ENCODE peak calls at places on chromosomes 5 and 9, in four cellular contexts. D is transverse colon, U is suprapubic skin, S is upper lobe of left lung. W is an unnamed sample.

GRCh38 chr5:169874626-169875025 is 105.7 kb downstream of the INSYN2B start:
- DNase-seq in U (no peak), S (no peak), D (no peak), W (no peak)

GRCh38 chr9:68690088-68690487 is 15.0 kb upstream of the PIP5K1B start:
- DNase-seq in S (peak; percentile 87), U (no peak), D (no peak), W (no peak)

GRCh38 chr9:135588886-135589595 is 27.5 kb downstream of the PAEP start:
- DNase-seq in D (no peak), S (no peak), U (peak; percentile 69), W (no peak)

GRCh38 chr5:158513490-158514301 is 586.0 kb downstream of the EBF1 start:
- DNase-seq in D (no peak), U (no peak), S (no peak), W (no peak)

GRCh38 chr9:99237356-99237755 is 15.3 kb downstream of the SEC61B start:
- DNase-seq in D (no peak), S (no peak), U (no peak), W (no peak)

GRCh38 chr5:126030698-126031097 is 392.5 kb upstream of the GRAMD2B start:
- DNase-seq in S (no peak), U (no peak), D (no peak), W (no peak)

GRCh38 chr5:176732306-176732705 is 78.1 kb upstream of the UNC5A start:
- DNase-seq in S (no peak), U (peak; percentile 74), D (no peak), W (no peak)

GRCh38 chr5:106020889-106021288 is 1649.8 kb downstream of the EFNA5 start:
- DNase-seq in U (no peak), D (no peak), S (no peak), W (no peak)

GRCh38 chr5:84113246-84114118 is 271.2 kb downstream of the EDIL3 start:
- DNase-seq in S (no peak), D (no peak), U (no peak), W (no peak)

GRCh38 chr9:136280535-136281315 is 23.2 kb downstream of the CCDC187 start:
- DNase-seq in D (no peak), S (no peak), U (no peak), W (no peak)

GRCh38 chr9:129430940-129431693 is 189.8 kb downstream of the C9orf50 start:
- DNase-seq in D (no peak), S (no peak), U (no peak), W (no peak)

GRCh38 chr5:72455477-72455876 is 51.7 kb downstream of the ZNF366 start:
- DNase-seq in D (no peak), S (no peak), U (no peak), W (no peak)

GRCh38 chr9:114771901-114772300 is 33.9 kb downstream of the TNFSF15 start:
- DNase-seq in U (no peak), S (no peak), D (no peak), W (no peak)

GRCh38 chr9:126985870-126986498 is 71.4 kb downstream of the RALGPS1 start:
- DNase-seq in D (peak; percentile 82), U (no peak), S (peak; percentile 60), W (no peak)

GRCh38 chr9:92147854-92148184 is 32.6 kb upstream of the SPTLC1 start:
- DNase-seq in S (no peak), U (no peak), D (no peak), W (no peak)

GRCh38 chr9:77952641-77953341 is 78.8 kb downstream of the GNAQ start:
- DNase-seq in D (no peak), S (peak; percentile 53), U (no peak), W (no peak)

GRCh38 chr5:180113660-180114303 is 42.2 kb upstream of the RNF130 start:
- DNase-seq in D (no peak), U (peak; percentile 56), S (no peak), W (no peak)

GRCh38 chr9:23582836-23583235 is 243.2 kb downstream of the ELAVL2 start:
- DNase-seq in S (no peak), D (no peak), U (no peak), W (no peak)

GRCh38 chr9:7067169-7067568 is 309.4 kb downstream of the KDM4C start:
- DNase-seq in D (no peak), U (no peak), S (no peak), W (no peak)

GRCh38 chr5:73796164-73797141 is 170.5 kb downstream of the ARHGEF28 start:
- DNase-seq in U (no peak), D (no peak), S (peak; percentile 56), W (peak; percentile 82)

GRCh38 chr5:73911761-73912393 is 285.9 kb downstream of the ARHGEF28 start:
- DNase-seq in D (no peak), S (no peak), U (no peak), W (no peak)

GRCh38 chr5:130476325-130476724 is 572.1 kb downstream of the CHSY3 start:
- DNase-seq in D (no peak), S (no peak), U (no peak), W (no peak)

GRCh38 chr5:138339086-138339456 is 1.0 kb downstream of the FAM53C start:
- DNase-seq in D (no peak), S (peak; percentile 31), U (no peak), W (no peak)

GRCh38 chr9:92728831-92729734 is 35.5 kb downstream of the BICD2 start:
- DNase-seq in S (peak; percentile 63), D (peak; percentile 52), U (peak; percentile 72), W (no peak)

GRCh38 chr5:173625686-173626500 is 9.4 kb upstream of the BOD1 start:
- DNase-seq in S (no peak), D (no peak), U (no peak), W (no peak)

GRCh38 chr5:77218263-77218662 is 7.8 kb downstream of the PDE8B start:
- DNase-seq in D (no peak), U (no peak), S (no peak), W (no peak)

GRCh38 chr5:41728281-41728680 is 141.9 kb downstream of the OXCT1 start:
- DNase-seq in D (no peak), S (no peak), U (no peak), W (no peak)

GRCh38 chr5:14420136-14420808 is 161.3 kb upstream of the OTULINL start:
- DNase-seq in S (no peak), U (no peak), D (no peak), W (no peak)

GRCh38 chr5:178111925-178112324 is 1.4 kb upstream of the N4BP3 start:
- DNase-seq in S (no peak), U (no peak), D (no peak), W (no peak)

GRCh38 chr5:172990776-172991175 is 7.2 kb downstream of the ATP6V0E1 start:
- DNase-seq in D (no peak), U (no peak), S (no peak), W (no peak)

GRCh38 chr5:137085206-137085605 is 413.9 kb downstream of the SPOCK1 start:
- DNase-seq in D (no peak), S (no peak), U (no peak), W (no peak)

GRCh38 chr5:157069949-157070348 is 11.0 kb upstream of the HAVCR1 start:
- DNase-seq in D (no peak), S (no peak), U (no peak), W (no peak)

GRCh38 chr5:90290648-90291047 is 118.9 kb downstream of the CETN3 start:
- DNase-seq in D (no peak), U (no peak), S (no peak), W (no peak)

GRCh38 chr9:124257070-124257864 is 482 bp upstream of the NEK6 start:
- DNase-seq in S (no peak), U (no peak), D (peak; percentile 10), W (no peak)

GRCh38 chr5:168291281-168291960 is at the start of gene WWC1:
- DNase-seq in U (no peak), D (peak; percentile 91), S (peak; percentile 92), W (no peak)
- TF ChIP-seq POLR2AphosphoS5 in U (no peak), D (peak; percentile 74), S (no peak), W (no peak)

DNA sequence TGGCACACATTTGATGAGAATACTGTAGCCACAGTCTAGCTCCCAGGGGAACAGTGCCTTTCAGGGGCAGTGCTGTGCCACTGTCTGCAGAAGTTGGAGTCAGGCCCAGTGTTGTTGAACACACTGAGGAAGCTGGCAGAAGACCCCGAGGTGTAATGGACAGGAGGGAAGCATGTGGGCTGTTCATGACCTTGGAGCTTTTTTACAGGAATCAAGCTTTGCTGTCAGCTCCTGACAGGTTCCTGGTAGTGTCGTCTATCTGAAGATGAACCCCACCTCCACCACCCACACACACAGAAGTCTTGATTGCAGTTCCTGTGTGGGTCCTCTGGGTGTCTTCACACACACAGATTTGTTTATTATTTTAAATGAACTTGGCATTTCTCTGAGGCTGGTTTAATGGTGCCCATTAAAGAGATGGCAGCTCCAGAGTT is 40.3 kb upstream of the TNFAIP8 start:
- DNase-seq in D (no peak), U (no peak), S (no peak), W (no peak)
- H3K4me1 ChIP-seq in D (no peaks in the 10 kb centered on the region), U (peaks cover 5% of the 10 kb centered on the region), S (peaks cover 6% of the 10 kb centered on the region), W (no peaks in the 10 kb centered on the region)

DNA sequence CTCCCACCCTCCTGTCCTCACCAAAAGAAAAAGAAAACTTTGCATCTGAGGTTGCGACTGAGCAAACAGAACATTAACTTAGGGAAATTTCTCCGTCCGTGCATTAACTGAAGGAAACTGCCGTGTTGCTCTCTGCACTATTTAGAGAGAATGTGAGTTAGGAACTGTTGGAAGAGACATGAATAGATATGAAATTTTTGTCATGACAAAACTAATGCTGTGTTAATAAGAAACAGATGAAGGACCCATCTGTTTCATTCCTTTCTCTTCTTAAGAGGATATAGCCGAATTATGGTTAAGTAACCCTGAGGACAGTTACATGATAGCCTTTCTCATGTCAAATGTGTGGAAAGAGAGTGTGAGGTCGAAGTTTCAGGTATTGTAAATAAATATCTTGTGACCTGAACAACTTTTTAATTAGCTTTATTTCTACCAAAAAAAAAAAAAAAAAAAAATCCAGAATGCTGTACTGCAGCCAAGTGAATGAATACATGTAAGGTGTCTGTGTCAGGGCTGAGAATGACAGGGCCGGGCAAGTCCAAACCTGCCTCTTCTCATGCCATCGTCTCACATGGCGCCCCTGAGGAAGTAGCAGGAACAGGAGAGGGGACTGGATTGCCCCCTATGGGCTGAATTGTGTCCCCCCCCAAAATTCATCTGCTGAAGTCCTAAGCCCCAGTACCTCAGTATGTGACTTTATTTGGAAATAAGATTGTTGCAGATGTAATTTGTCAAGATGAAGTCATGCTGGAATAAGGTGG is 35.6 kb upstream of the ANKRD33B start:
- DNase-seq in S (no peak), U (no peak), D (no peak), W (no peak)
- TF ChIP-seq POLR2AphosphoS5 in S (no peak), U (no peak), D (no peak), W (no peak)

GRCh38 chr9:134379774-134380431 is 53.6 kb downstream of the RXRA start:
- DNase-seq in D (no peak), U (no peak), S (no peak), W (no peak)
- H3K4me1 ChIP-seq in D (peaks cover 68% of the 10 kb centered on the region), U (peaks cover 100% of the 10 kb centered on the region), S (peaks cover 99% of the 10 kb centered on the region), W (peaks cover 61% of the 10 kb centered on the region)

GRCh38 chr9:120868676-120869359 is 8.2 kb downstream of the PHF19 start:
- DNase-seq in U (peak; percentile 99), D (peak; percentile 99), S (peak; percentile 100), W (no peak)
- TF ChIP-seq POLR2AphosphoS5 in U (peak; percentile 45), D (peak; percentile 46), S (peak; percentile 62), W (peak; percentile 46)

DNA sequence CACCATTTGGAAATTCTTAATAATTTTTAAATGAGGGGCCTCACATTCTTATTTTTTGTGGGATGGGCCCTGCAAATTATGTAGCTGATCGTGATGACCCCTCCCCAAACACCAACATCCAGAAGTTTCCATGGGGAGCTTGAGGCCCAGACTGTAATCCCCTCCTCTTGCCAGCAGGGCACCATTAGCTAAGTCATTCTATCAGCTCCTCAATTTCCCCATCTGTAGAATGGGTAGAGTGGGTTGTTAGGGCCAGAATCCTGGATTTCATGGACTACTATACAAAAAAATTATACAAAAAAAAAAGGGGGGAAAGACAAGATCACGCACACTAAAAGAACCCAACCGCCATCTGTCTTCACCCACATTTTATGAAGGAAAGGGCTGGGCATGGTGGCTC is 38.4 kb downstream of the SHB start:
- DNase-seq in U (no peak), D (no peak), S (no peak), W (no peak)
- H3K4me1 ChIP-seq in U (peaks cover 58% of the 10 kb centered on the region), D (peaks cover 30% of the 10 kb centered on the region), S (peaks cover 44% of the 10 kb centered on the region), W (peaks cover 93% of the 10 kb centered on the region)

GRCh38 chr5:134511796-134512660 is 13.4 kb upstream of the JADE2 start:
- DNase-seq in S (peak; percentile 88), D (peak; percentile 73), U (peak; percentile 86), W (no peak)
- TF ChIP-seq POLR2AphosphoS5 in S (peak; percentile 58), D (no peak), U (no peak), W (peak; percentile 29)

W was measured in Panc1.